ENCODE peak calls at places on chromosomes 12 and 14, in four cellular contexts. F is heart left ventricle, D is ovary, Q is choroid plexus epithelial cell. H is an unnamed sample.
A peak's percentile ranks its signal among the peaks of the same experiment; 100 is the strongest.

GRCh38 chr12:24615967-24616411 is 332.9 kb downstream of the BCAT1 start:
- DNase-seq in D (no peak), F (no peak), Q (peak; percentile 91), H (peak; percentile 76)

GRCh38 chr14:79028281-79028680 is 858.1 kb downstream of the NRXN3 start:
- DNase-seq in Q (no peak), F (no peak), D (no peak), H (no peak)

GRCh38 chr12:55034218-55034617 is 14.4 kb downstream of the NEUROD4 start:
- DNase-seq in Q (no peak), D (no peak), F (no peak), H (no peak)

GRCh38 chr14:90561031-90561430 is 164.2 kb downstream of the CALM1 start:
- DNase-seq in D (no peak), Q (no peak), F (no peak), H (no peak)

GRCh38 chr12:29389295-29389919 is 8.4 kb upstream of the ERGIC2 start:
- DNase-seq in F (peak; percentile 26), D (no peak), Q (no peak), H (no peak)

GRCh38 chr14:50758279-50758678 is 72.7 kb downstream of the NIN start:
- DNase-seq in F (no peak), Q (no peak), D (no peak), H (no peak)

GRCh38 chr14:56333361-56334279 is 215.4 kb downstream of the PELI2 start:
- DNase-seq in F (no peak), Q (peak; percentile 86), D (no peak), H (peak; percentile 88)

GRCh38 chr12:14567311-14568195 is at the start of gene PLBD1:
- DNase-seq in F (peak; percentile 89), D (peak; percentile 20), Q (peak; percentile 19), H (peak; percentile 54)

GRCh38 chr12:115840159-115840558 is 437.3 kb downstream of the MED13L start:
- DNase-seq in F (no peak), D (no peak), Q (no peak), H (no peak)

GRCh38 chr12:57487055-57487596 is 742 bp upstream of the MARS1 start:
- DNase-seq in F (no peak), D (no peak), Q (no peak), H (no peak)
- H3K4me3 ChIP-seq in F (peak overlapping the region; percentile 97), D (peak overlapping the region; percentile 81), Q (peak overlapping the region; percentile 99), H (peak overlapping the region; percentile 96)

GRCh38 chr14:70394674-70395073 is 22.2 kb downstream of the SYNJ2BP start:
- DNase-seq in Q (no peak), D (no peak), F (no peak), H (no peak)

GRCh38 chr14:70392676-70393075 is 24.2 kb downstream of the SYNJ2BP start:
- DNase-seq in Q (no peak), F (no peak), D (no peak), H (no peak)

GRCh38 chr14:70391493-70392391 is 25.1 kb downstream of the SYNJ2BP start:
- DNase-seq in F (no peak), D (no peak), Q (no peak), H (no peak)
- TF ChIP-seq CTCF in F (no peak), D (no peak), Q (no peak), H (no peak)

GRCh38 chr14:103206023-103206481 is 82.8 kb downstream of the TNFAIP2 start:
- DNase-seq in F (no peak), Q (no peak), D (peak; percentile 72), H (peak; percentile 63)
- H3K4me3 ChIP-seq in F (peak overlapping the region; percentile 65), Q (no peak overlapping the region), D (peak overlapping the region; percentile 72), H (peak overlapping the region; percentile 91)

GRCh38 chr14:85532570-85532969 is 2.6 kb downstream of the FLRT2 start:
- DNase-seq in D (no peak), F (no peak), Q (no peak), H (no peak)

GRCh38 chr14:85531141-85531593 is 1.2 kb downstream of the FLRT2 start:
- DNase-seq in Q (peak; percentile 88), F (peak; percentile 38), D (peak; percentile 67), H (peak; percentile 77)

GRCh38 chr14:85530626-85531025 is 682 bp downstream of the FLRT2 start:
- DNase-seq in Q (no peak), F (no peak), D (no peak), H (no peak)

GRCh38 chr14:85532981-85533820 is 3.3 kb downstream of the FLRT2 start:
- DNase-seq in Q (peak; percentile 90), F (peak; percentile 56), D (peak; percentile 79), H (peak; percentile 89)

GRCh38 chr14:85531594-85532391 is 1.8 kb downstream of the FLRT2 start:
- DNase-seq in F (peak; percentile 63), D (peak; percentile 83), Q (peak; percentile 96), H (peak; percentile 88)
- TF ChIP-seq CTCF in F (peak; percentile 34), D (no peak), Q (peak; percentile 74), H (peak; percentile 49)

DNA sequence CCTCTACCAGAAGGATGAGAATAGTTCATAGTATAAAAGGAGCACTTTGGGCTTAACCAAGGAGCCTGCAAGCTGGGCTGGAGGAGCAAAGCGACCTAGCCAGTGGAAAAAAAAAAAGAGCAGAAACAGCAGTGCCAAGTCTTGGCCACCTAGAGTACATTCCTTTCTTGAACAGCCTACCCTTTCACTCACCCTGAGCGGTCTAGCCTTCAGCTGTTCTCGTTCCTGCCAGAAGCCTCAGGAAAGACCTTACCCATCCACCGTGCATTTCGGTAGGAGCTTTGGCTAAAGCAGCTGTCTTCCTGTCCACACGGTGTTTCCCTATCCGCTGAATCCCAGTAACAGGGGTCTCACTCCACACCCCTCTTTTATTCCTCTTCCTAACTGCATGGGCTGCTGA is 88.7 kb upstream of the METAP2 start:
- DNase-seq in F (peak; percentile 27), Q (peak; percentile 85), D (peak; percentile 17), H (peak; percentile 24)
- H3K4me3 ChIP-seq in F (peak overlapping the region; percentile 53), Q (peak overlapping the region; percentile 47), D (peak overlapping the region; percentile 34), H (peak overlapping the region; percentile 50)

GRCh38 chr14:30331030-30331429 is 227.9 kb upstream of the G2E3 start:
- DNase-seq in D (no peak), F (no peak), Q (no peak), H (no peak)

GRCh38 chr14:30332374-30332773 is 226.6 kb upstream of the G2E3 start:
- DNase-seq in D (no peak), Q (no peak), F (no peak), H (no peak)

GRCh38 chr14:30333934-30334333 is 225.0 kb upstream of the G2E3 start:
- DNase-seq in D (no peak), F (no peak), Q (no peak), H (peak; percentile 1)

DNA sequence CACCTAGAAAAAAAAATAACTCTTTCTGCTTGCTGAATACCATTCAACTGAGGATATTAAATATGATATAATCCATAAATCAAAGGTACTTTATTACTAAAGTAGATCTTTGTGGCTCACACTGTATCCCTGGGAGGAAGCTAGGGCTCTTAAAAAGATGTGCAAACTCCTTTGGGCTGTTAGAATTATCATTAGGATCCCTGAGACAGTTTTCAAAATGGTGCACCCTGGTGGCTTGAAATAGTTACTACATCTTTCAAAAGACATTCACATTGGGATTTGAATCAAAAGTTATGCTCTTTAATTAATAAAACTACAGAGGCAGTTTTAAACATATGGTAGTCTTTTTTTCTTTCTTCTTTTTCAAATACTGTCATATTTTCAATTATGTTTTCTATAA is 228.5 kb upstream of the G2E3 start:
- DNase-seq in Q (peak; percentile 28), D (no peak), F (no peak), H (peak; percentile 2)
- TF ChIP-seq CTCF in Q (peak; percentile 55), D (no peak), F (no peak), H (peak; percentile 52)

H was measured in fibroblast of villous mesenchyme.